ENCODE peak calls at places on chromosomes 7 and 10, in five cellular contexts. D is SK-N-SH, C is transverse colon, Y is colonic mucosa, Z is stomach. Q is an unnamed sample.

GRCh38 chr7:43550427-43550826 is 32.5 kb upstream of the STK17A start:
- DNase-seq in D (no peak), C (no peak), Y (no peak), Z (no peak), Q (no peak)

GRCh38 chr10:49598986-49599385 is 11.1 kb upstream of the SLC18A3 start:
- DNase-seq in D (no peak), C (no peak), Y (peak; percentile 8), Z (no peak), Q (no peak)

GRCh38 chr10:125599194-125599593 is 83.8 kb downstream of the TEX36 start:
- DNase-seq in D (peak; percentile 9), C (no peak), Y (no peak), Z (no peak), Q (no peak)

GRCh38 chr7:18861514-18861913 is 255.9 kb downstream of the TWIST1 start:
- DNase-seq in D (no peak), C (no peak), Y (no peak), Z (no peak), Q (peak; percentile 77)

GRCh38 chr7:132932321-132933075 is 149.4 kb downstream of the CHCHD3 start:
- DNase-seq in D (no peak), C (no peak), Y (no peak), Z (no peak), Q (no peak)

GRCh38 chr10:1542941-1543340 is 194.4 kb downstream of the ADARB2 start:
- DNase-seq in D (no peak), C (no peak), Y (no peak), Z (peak; percentile 17), Q (no peak)

GRCh38 chr7:32221756-32222155 is 151.5 kb upstream of the PDE1C start:
- DNase-seq in D (no peak), C (no peak), Y (no peak), Z (no peak), Q (no peak)

GRCh38 chr10:122163182-122164027 is 107.7 kb upstream of the BTBD16 start:
- DNase-seq in D (peak; percentile 83), C (no peak), Y (no peak), Z (no peak), Q (no peak)

GRCh38 chr10:672992-673391 is 16.5 kb downstream of the DIP2C start:
- DNase-seq in D (no peak), C (peak; percentile 2), Y (peak; percentile 1), Z (no peak), Q (no peak)

GRCh38 chr7:100000239-100000638 is 15.2 kb upstream of the ZKSCAN1 start:
- DNase-seq in D (no peak), C (no peak), Y (no peak), Z (no peak), Q (no peak)

GRCh38 chr7:99994819-99995218 is 19.0 kb upstream of the AZGP1 start:
- DNase-seq in D (no peak), C (no peak), Y (no peak), Z (no peak), Q (no peak)

GRCh38 chr7:99996755-99997544 is 18.4 kb upstream of the ZKSCAN1 start:
- DNase-seq in D (no peak), C (no peak), Y (no peak), Z (no peak), Q (no peak)

GRCh38 chr7:99992330-99993037 is 16.7 kb upstream of the AZGP1 start:
- DNase-seq in D (no peak), C (no peak), Y (no peak), Z (no peak), Q (no peak)

GRCh38 chr7:99997545-99998137 is 17.8 kb upstream of the ZKSCAN1 start:
- DNase-seq in D (peak; percentile 82), C (peak; percentile 77), Y (peak; percentile 57), Z (peak; percentile 79), Q (peak; percentile 23)
- TF ChIP-seq CTCF in D (no peak), C (peak; percentile 35), Y (peak; percentile 38), Z (peak; percentile 40), Q (no peak)

GRCh38 chr7:1670894-1671875 is 1.1 kb downstream of the ELFN1 start:
- DNase-seq in D (peak; percentile 53), C (no peak), Y (no peak), Z (no peak), Q (no peak)
- H3K4me3 ChIP-seq in D (peak overlapping the region; percentile 61), C (no peak overlapping the region), Y (no peak overlapping the region), Z (no peak overlapping the region), Q (no peak overlapping the region)

GRCh38 chr7:143002856-143003255 is 24.1 kb downstream of the OR9A2 start:
- DNase-seq in D (no peak), C (peak; percentile 42), Y (peak; percentile 34), Z (peak; percentile 81), Q (no peak)

GRCh38 chr7:143003393-143004051 is 23.4 kb downstream of the OR9A2 start:
- DNase-seq in D (peak; percentile 58), C (no peak), Y (no peak), Z (no peak), Q (peak; percentile 52)

GRCh38 chr7:143000648-143001047 is 26.3 kb downstream of the OR9A2 start:
- DNase-seq in D (no peak), C (no peak), Y (no peak), Z (no peak), Q (no peak)

GRCh38 chr7:142999793-143000192 is 27.1 kb downstream of the OR9A2 start:
- DNase-seq in D (no peak), C (no peak), Y (no peak), Z (no peak), Q (no peak)

GRCh38 chr7:143002106-143002505 is 24.8 kb downstream of the OR9A2 start:
- DNase-seq in D (peak; percentile 18), C (no peak), Y (no peak), Z (no peak), Q (no peak)
- TF ChIP-seq CTCF in D (peak; percentile 52), C (no peak), Y (no peak), Z (no peak), Q (peak; percentile 37)

DNA sequence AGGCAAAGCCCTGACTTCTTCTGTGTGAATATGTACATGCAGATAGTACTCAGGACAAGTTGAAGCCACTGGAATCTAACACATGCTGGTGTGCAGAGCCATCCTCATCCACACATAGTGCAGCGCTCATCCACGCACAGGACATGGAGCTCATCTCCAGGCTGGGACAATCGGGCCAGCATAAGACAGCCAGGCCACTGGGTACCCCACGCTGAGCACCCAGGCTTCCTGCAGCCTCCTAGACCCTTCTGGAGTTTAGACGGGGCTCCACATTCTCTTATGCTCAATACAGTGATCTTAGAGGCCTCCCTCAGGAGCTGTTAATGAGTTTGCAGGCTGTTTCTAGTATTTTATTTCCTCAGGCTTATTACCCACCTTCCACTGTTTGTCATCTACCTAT is 238.9 kb downstream of the TNS3 start:
- DNase-seq in D (no peak), C (peak; percentile 2), Y (no peak), Z (no peak), Q (no peak)
- H3K4me3 ChIP-seq in D (no peak overlapping the region), C (no peak overlapping the region), Y (no peak overlapping the region), Z (no peak overlapping the region), Q (no peak overlapping the region)

DNA sequence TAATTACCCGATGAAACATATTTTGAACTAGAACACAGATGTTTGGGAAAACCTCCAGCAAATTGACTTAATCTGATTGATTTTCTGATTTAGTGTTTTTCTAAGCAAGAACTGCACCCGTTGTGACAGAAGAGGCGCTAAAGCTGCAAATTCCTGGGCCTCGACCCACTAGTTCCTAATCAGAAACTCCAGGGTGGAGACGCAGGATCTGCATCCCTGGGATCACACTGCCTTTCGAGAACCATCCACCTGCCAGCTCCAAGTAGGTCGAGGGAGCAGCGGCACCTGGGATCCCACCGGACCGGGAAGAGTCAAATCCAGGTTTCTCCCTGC is 136.8 kb upstream of the CDCA7L start:
- DNase-seq in D (no peak), C (no peak), Y (no peak), Z (no peak), Q (no peak)
- TF ChIP-seq CTCF in D (no peak), C (no peak), Y (no peak), Z (no peak), Q (no peak)

DNA sequence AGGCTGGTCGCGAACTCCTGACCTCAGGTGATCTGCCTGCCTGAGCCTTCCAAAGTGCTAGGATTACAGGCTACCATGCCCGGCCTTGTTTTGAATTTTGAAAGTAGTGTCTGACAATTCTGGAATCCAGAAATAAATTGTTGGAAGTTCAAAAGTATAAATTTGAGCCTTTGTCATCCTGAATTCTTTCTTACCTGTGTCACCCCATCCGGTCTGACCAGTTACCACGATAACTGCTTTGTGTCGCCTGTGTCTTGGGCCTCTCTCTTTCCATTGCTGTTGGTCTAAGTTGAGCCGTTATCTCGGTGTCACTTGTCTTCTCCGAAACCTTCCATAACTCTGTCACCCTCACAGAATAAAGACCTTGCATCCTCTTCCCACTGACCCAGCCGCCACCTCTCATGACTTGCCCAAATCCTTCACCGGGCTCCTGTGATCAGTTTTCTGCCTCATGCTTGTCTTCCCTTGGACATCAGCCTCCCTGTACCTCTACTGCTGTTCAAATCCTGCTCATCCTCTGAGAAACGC is 18.6 kb downstream of the CUL1 start:
- DNase-seq in D (no peak), C (no peak), Y (no peak), Z (no peak), Q (no peak)
- H3K4me3 ChIP-seq in D (no peak overlapping the region), C (no peak overlapping the region), Y (no peak overlapping the region), Z (no peak overlapping the region), Q (no peak overlapping the region)

DNA sequence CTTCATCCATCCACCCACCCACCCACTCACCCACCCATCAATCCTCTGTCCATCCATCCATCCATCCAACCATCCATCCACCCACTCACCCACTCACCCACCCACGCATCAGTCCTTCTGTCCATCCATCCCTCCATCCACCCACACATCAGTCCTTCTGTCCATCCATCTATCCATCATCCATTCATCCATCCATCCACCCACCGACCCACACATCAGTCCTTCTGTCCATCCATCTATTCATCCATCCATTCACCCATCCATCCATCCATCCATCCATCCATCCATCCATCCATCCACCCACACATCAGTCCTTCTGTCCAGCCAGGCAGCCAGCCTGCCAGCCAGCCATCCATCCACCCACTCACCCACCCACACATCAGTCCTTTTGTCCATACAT is 15.8 kb upstream of the GRIFIN start:
- DNase-seq in D (no peak), C (no peak), Y (no peak), Z (no peak), Q (no peak)
- TF ChIP-seq CTCF in D (no peak), C (no peak), Y (no peak), Z (no peak), Q (no peak)

GRCh38 chr10:92238062-92238585 is 52.8 kb downstream of the CPEB3 start:
- DNase-seq in D (no peak), C (no peak), Y (no peak), Z (no peak), Q (no peak)
- H3K4me3 ChIP-seq in D (no peak overlapping the region), C (no peak overlapping the region), Y (peak overlapping the region; percentile 67), Z (peak overlapping the region; percentile 89), Q (peak overlapping the region; percentile 67)

Q was measured in AG10803.